ENCODE peak calls at places on chromosome 21, in five cellular contexts. P is stimulated activated CD8-positive, alpha-beta memory T cell treated with anti-CD3 and anti-CD28 coated beads, Interleukin-12 subunit alpha, Interleukin-12 subunit beta, amount 100 ng/mL, for 1 hour; E is amniotic stem cell; F is fibroblast of gingiva; T is C1 segment of cervical spinal cord. X is an unnamed sample.

GRCh38 chr21:34897828-34898227 is 151.3 kb downstream of the RUNX1 start:
- DNase-seq in P (no peak), E (no peak), F (no peak), T (no peak), X (no peak)

GRCh38 chr21:44442266-44443125 is 12.8 kb upstream of the LRRC3 start:
- DNase-seq in P (no peak), E (no peak), F (no peak), T (no peak), X (no peak)

GRCh38 chr21:45384656-45385548 is 20.1 kb upstream of the COL18A1 start:
- DNase-seq in P (no peak), E (no peak), F (no peak), T (no peak), X (no peak)

GRCh38 chr21:46021398-46021797 is 39.8 kb downstream of the COL6A1 start:
- DNase-seq in P (no peak), E (no peak), F (peak), T (no peak), X (no peak)

GRCh38 chr21:42227909-42228708 is 9.2 kb downstream of the ABCG1 start:
- DNase-seq in P (peak), E (no peak), F (peak), T (no peak), X (peak)

GRCh38 chr21:35291963-35292627 is 243.0 kb upstream of the RUNX1 start:
- DNase-seq in P (no peak), E (no peak), F (peak), T (no peak), X (peak)

GRCh38 chr21:29678616-29679015 is 261.2 kb downstream of the GRIK1 start:
- DNase-seq in P (no peak), E (no peak), F (no peak), T (no peak), X (peak)

GRCh38 chr21:41634211-41634694 is 126.3 kb upstream of the TMPRSS2 start:
- DNase-seq in P (no peak), E (no peak), F (no peak), T (no peak), X (no peak)

GRCh38 chr21:37878946-37879660 is 37.2 kb downstream of the KCNJ6 start:
- DNase-seq in P (no peak), E (no peak), F (no peak), T (no peak), X (peak)

GRCh38 chr21:44649701-44650100 is 3.5 kb downstream of the KRTAP10-11 start:
- DNase-seq in P (no peak), E (no peak), F (no peak), T (no peak), X (no peak)

GRCh38 chr21:32410291-32410690 is 2.2 kb upstream of the EVA1C start:
- DNase-seq in P (no peak), E (no peak), F (no peak), T (no peak), X (no peak)

GRCh38 chr21:15775981-15776380 is 46.2 kb downstream of the USP25 start:
- DNase-seq in P (no peak), E (no peak), F (peak), T (no peak), X (peak)

GRCh38 chr21:25750085-25750484 is 15.3 kb downstream of the GABPA start:
- DNase-seq in P (no peak), E (no peak), F (no peak), T (no peak), X (no peak)

GRCh38 chr21:31909153-31909771 is 36.4 kb downstream of the HUNK start:
- DNase-seq in P (no peak), E (no peak), F (no peak), T (no peak), X (no peak)

GRCh38 chr21:42332557-42332956 is 17.3 kb upstream of the TFF3 start:
- DNase-seq in P (no peak), E (no peak), F (no peak), T (no peak), X (no peak)

GRCh38 chr21:29601072-29601471 is 302.4 kb downstream of the BACH1 start:
- DNase-seq in P (no peak), E (no peak), F (no peak), T (no peak), X (no peak)

GRCh38 chr21:29189358-29189757 is 58.9 kb downstream of the MAP3K7CL start:
- DNase-seq in P (no peak), E (no peak), F (no peak), T (no peak), X (no peak)

GRCh38 chr21:38807481-38807880 is 1.8 kb downstream of the ETS2 start:
- DNase-seq in P (no peak), E (no peak), F (peak), T (no peak), X (no peak)

GRCh38 chr21:45894107-45894810 is 87.3 kb upstream of the COL6A1 start:
- DNase-seq in P (no peak), E (peak), F (peak), T (peak), X (peak)

GRCh38 chr21:42413500-42413899 is 9.8 kb downstream of the UBASH3A start:
- DNase-seq in P (no peak), E (no peak), F (no peak), T (no peak), X (no peak)

GRCh38 chr21:45592208-45592619 is 50.0 kb upstream of the SLC19A1 start:
- DNase-seq in P (peak), E (no peak), F (no peak), T (no peak), X (no peak)

GRCh38 chr21:37724201-37724600 is 192.1 kb downstream of the KCNJ6 start:
- DNase-seq in P (no peak), E (no peak), F (no peak), T (no peak), X (no peak)

GRCh38 chr21:37914211-37914900 is 1.9 kb downstream of the KCNJ6 start:
- DNase-seq in P (no peak), E (no peak), F (no peak), T (no peak), X (peak)

GRCh38 chr21:41612674-41613250 is 104.8 kb upstream of the TMPRSS2 start:
- DNase-seq in P (no peak), E (peak), F (peak), T (peak), X (peak)

GRCh38 chr21:21858502-21859334 is 860.5 kb downstream of the NCAM2 start:
- DNase-seq in P (no peak), E (no peak), F (no peak), T (no peak), X (no peak)